ENCODE peak calls at places on chromosomes 6 and 20, in six cellular contexts. V, J, W, D, E and K are unnamed samples.

GRCh38 chr20:54118220-54119001 is 48.0 kb upstream of the BCAS1 start:
- DNase-seq in J (no peak), D (no peak), V (no peak), E (no peak), W (no peak), K (no peak)

GRCh38 chr20:16902657-16903056 is 154.5 kb downstream of the OTOR start:
- DNase-seq in E (no peak), J (no peak), V (no peak), D (no peak), W (no peak), K (no peak)

GRCh38 chr6:165638530-165638929 is 24.5 kb downstream of the PDE10A start:
- DNase-seq in W (no peak), E (no peak), J (no peak), V (no peak), D (no peak), K (no peak)

GRCh38 chr6:138869343-138869742 is 73.5 kb downstream of the ECT2L start:
- DNase-seq in V (no peak), W (no peak), E (peak), D (no peak), J (no peak), K (peak)

GRCh38 chr20:19911810-19912382 is 105.3 kb upstream of the NAA20 start:
- DNase-seq in W (no peak), E (no peak), J (no peak), V (no peak), D (no peak), K (no peak)

GRCh38 chr20:3105256-3106137 is 21.0 kb upstream of the AVP start:
- DNase-seq in W (no peak), E (no peak), J (no peak), D (no peak), V (no peak), K (peak)

GRCh38 chr6:1708820-1709612 is 99.3 kb downstream of the FOXC1 start:
- DNase-seq in E (no peak), W (no peak), J (no peak), D (no peak), V (no peak), K (peak)

GRCh38 chr20:59518881-59519706 is 85.2 kb upstream of the PHACTR3 start:
- DNase-seq in V (peak), W (peak), D (no peak), J (peak), E (no peak), K (peak)

GRCh38 chr20:7346026-7346425 is 578.5 kb downstream of the BMP2 start:
- DNase-seq in W (no peak), V (no peak), D (no peak), E (no peak), J (no peak), K (no peak)

GRCh38 chr6:80477591-80478370 is 371.3 kb downstream of the BCKDHB start:
- DNase-seq in E (no peak), V (no peak), W (no peak), J (no peak), D (no peak), K (no peak)

GRCh38 chr6:83257791-83258190 is 64.6 kb downstream of the RWDD2A start:
- DNase-seq in V (peak), W (no peak), E (no peak), J (no peak), D (no peak), K (no peak)

GRCh38 chr6:131792091-131792496 is 15.7 kb upstream of the ENPP1 start:
- DNase-seq in E (no peak), J (no peak), V (no peak), W (no peak), D (no peak), K (no peak)

GRCh38 chr6:154796484-154796883 is 63.3 kb downstream of the SCAF8 start:
- DNase-seq in D (no peak), E (no peak), J (no peak), W (no peak), V (peak), K (no peak)

GRCh38 chr6:3026811-3027626 is 27.3 kb downstream of the NQO2 start:
- DNase-seq in W (peak), D (no peak), V (no peak), J (no peak), E (no peak), K (no peak)

GRCh38 chr20:29687438-29687837 is 1570.0 kb upstream of the DEFB115 start:
- DNase-seq in V (no peak), D (no peak), J (no peak), W (no peak), E (no peak), K (no peak)

GRCh38 chr20:45359406-45360148 is 3.4 kb upstream of the SYS1 start:
- DNase-seq in D (no peak), E (no peak), W (no peak), J (no peak), V (no peak), K (no peak)